ENCODE peak calls at places on chromosomes 7 and 10, in five cellular contexts. W is NCI-H524 treated with DMSO at 0.1 percent for 48 hours, C is B cell, A is sigmoid colon, I is PC-3. H is an unnamed sample.

GRCh38 chr7:16773884-16774283 is 20.3 kb downstream of the TSPAN13 start:
- DNase-seq in W (no peak), C (no peak), A (no peak), I (no peak), H (no peak)

GRCh38 chr7:82331234-82331633 is 112.3 kb downstream of the CACNA2D1 start:
- DNase-seq in W (peak), C (no peak), A (no peak), I (no peak), H (no peak)

GRCh38 chr7:2537981-2538851 is 17.1 kb downstream of the BRAT1 start:
- DNase-seq in W (no peak), C (peak), A (peak), I (no peak), H (no peak)

GRCh38 chr7:128902761-128903585 is 7.5 kb downstream of the KCP start:
- DNase-seq in W (no peak), C (no peak), A (peak), I (peak), H (peak)

GRCh38 chr7:82305347-82306005 is 138.1 kb downstream of the CACNA2D1 start:
- DNase-seq in W (no peak), C (no peak), A (no peak), I (no peak), H (no peak)

GRCh38 chr7:126083014-126083413 is 1153.4 kb upstream of the POT1 start:
- DNase-seq in W (peak), C (no peak), A (no peak), I (no peak), H (no peak)

GRCh38 chr10:124496150-124496549 is 34.5 kb downstream of the LHPP start:
- DNase-seq in W (no peak), C (no peak), A (peak), I (no peak), H (no peak)

GRCh38 chr7:113774182-113774807 is 144.5 kb downstream of the PPP1R3A start:
- DNase-seq in W (peak), C (no peak), A (no peak), I (peak), H (no peak)

GRCh38 chr7:84624927-84625326 is 430.3 kb upstream of the SEMA3A start:
- DNase-seq in W (no peak), C (no peak), A (no peak), I (peak), H (no peak)

GRCh38 chr7:97022451-97023306 is 2.0 kb downstream of the DLX5 start:
- DNase-seq in W (no peak), C (no peak), A (no peak), I (no peak), H (no peak)

GRCh38 chr10:10092581-10092980 is 925.1 kb upstream of the CELF2 start:
- DNase-seq in W (no peak), C (no peak), A (no peak), I (no peak), H (no peak)

GRCh38 chr7:5701085-5701914 is 80.2 kb downstream of the RNF216 start:
- DNase-seq in W (no peak), C (no peak), A (no peak), I (no peak), H (peak)

GRCh38 chr10:6108631-6109443 is 20.0 kb downstream of the RBM17 start:
- DNase-seq in W (no peak), C (peak), A (no peak), I (peak), H (no peak)

GRCh38 chr7:24052572-24053223 is 231.3 kb upstream of the NPY start:
- DNase-seq in W (no peak), C (no peak), A (no peak), I (peak), H (no peak)

GRCh38 chr7:33774762-33775523 is 130.4 kb upstream of the BMPER start:
- DNase-seq in W (no peak), C (no peak), A (peak), I (peak), H (no peak)

GRCh38 chr7:20454202-20454601 is 123.5 kb downstream of the ITGB8 start:
- DNase-seq in W (no peak), C (no peak), A (no peak), I (no peak), H (no peak)

GRCh38 chr10:110387983-110388681 is 83.4 kb upstream of the SMNDC1 start:
- DNase-seq in W (no peak), C (no peak), A (no peak), I (no peak), H (no peak)

GRCh38 chr7:81478664-81479063 is 291.2 kb downstream of the HGF start:
- DNase-seq in W (no peak), C (no peak), A (no peak), I (peak), H (no peak)

GRCh38 chr7:125567686-125568085 is 638.1 kb upstream of the POT1 start:
- DNase-seq in W (peak), C (no peak), A (no peak), I (no peak), H (no peak)

GRCh38 chr10:72272689-72273409 is 875 bp upstream of the DDIT4 start:
- DNase-seq in W (peak), C (peak), A (peak), I (peak), H (peak)

GRCh38 chr7:152145853-152146466 is 120.5 kb downstream of the GALNT11 start:
- DNase-seq in W (no peak), C (no peak), A (no peak), I (peak), H (no peak)

GRCh38 chr10:79087721-79088120 is 19.0 kb downstream of the ZMIZ1 start:
- DNase-seq in W (no peak), C (no peak), A (no peak), I (no peak), H (no peak)

GRCh38 chr10:88473989-88474883 is 108.9 kb downstream of the RNLS start:
- DNase-seq in W (no peak), C (no peak), A (no peak), I (no peak), H (no peak)

GRCh38 chr10:130763071-130763470 is 548.5 kb downstream of the TCERG1L start:
- DNase-seq in W (no peak), C (no peak), A (peak), I (no peak), H (peak)

GRCh38 chr7:117548035-117548434 is 68.2 kb downstream of the CFTR start:
- DNase-seq in W (no peak), C (no peak), A (no peak), I (no peak), H (no peak)

GRCh38 chr10:129038490-129039011 is 428.5 kb upstream of the MGMT start:
- DNase-seq in W (no peak), C (no peak), A (no peak), I (no peak), H (no peak)

GRCh38 chr7:27709137-27710075 is 30.6 kb upstream of the TAX1BP1 start:
- DNase-seq in W (no peak), C (no peak), A (no peak), I (peak), H (no peak)

GRCh38 chr7:7970620-7971307 is 2.2 kb downstream of the GLCCI1 start:
- DNase-seq in W (peak), C (no peak), A (no peak), I (peak), H (no peak)

GRCh38 chr10:21516270-21517131 is 9.0 kb downstream of the SKIDA1 start:
- DNase-seq in W (no peak), C (peak), A (peak), I (peak), H (no peak)

GRCh38 chr7:96800824-96801223 is 91.2 kb upstream of the SEM1 start:
- DNase-seq in W (no peak), C (no peak), A (no peak), I (peak), H (no peak)

GRCh38 chr7:27173412-27174076 is 576 bp downstream of the HOXA10 start:
- DNase-seq in W (no peak), C (peak), A (peak), I (no peak), H (peak)

GRCh38 chr7:123624527-123625183 is 23.0 kb downstream of the ASB15 start:
- DNase-seq in W (no peak), C (peak), A (no peak), I (peak), H (no peak)

H was measured in mesenteric fat pad.